ENCODE peak calls at places on chromosomes 5 and 9, in five cellular contexts. One of them, this sample, is unnamed.

GRCh38 chr9:71783120-71783523 is 14.8 kb upstream of the CEMIP2 start:
- DNase-seq in kidney epithelial cell: no peak
- DNase-seq in fibroblast of pulmonary artery: no peak
- DNase-seq in astrocyte of the spinal cord: no peak
- DNase-seq in BJ: no peak
- DNase-seq in this sample: no peak

GRCh38 chr9:6498982-6499381 is 86.0 kb downstream of the UHRF2 start:
- DNase-seq in astrocyte of the spinal cord: peak
- DNase-seq in kidney epithelial cell: peak
- DNase-seq in fibroblast of pulmonary artery: peak
- DNase-seq in BJ: no peak
- DNase-seq in this sample: peak

GRCh38 chr9:88641471-88642240 is 106.7 kb downstream of the NXNL2 start:
- DNase-seq in astrocyte of the spinal cord: no peak
- DNase-seq in kidney epithelial cell: no peak
- DNase-seq in BJ: no peak
- DNase-seq in fibroblast of pulmonary artery: no peak
- DNase-seq in this sample: peak

GRCh38 chr5:35038891-35039290 is 8.9 kb downstream of the AGXT2 start:
- DNase-seq in astrocyte of the spinal cord: no peak
- DNase-seq in BJ: no peak
- DNase-seq in kidney epithelial cell: no peak
- DNase-seq in fibroblast of pulmonary artery: peak
- DNase-seq in this sample: no peak

GRCh38 chr9:131657890-131658752 is 81.8 kb downstream of the RAPGEF1 start:
- DNase-seq in kidney epithelial cell: peak
- DNase-seq in fibroblast of pulmonary artery: peak
- DNase-seq in astrocyte of the spinal cord: peak
- DNase-seq in BJ: peak
- DNase-seq in this sample: peak

GRCh38 chr9:133880851-133881634 is 111.1 kb downstream of the VAV2 start:
- DNase-seq in astrocyte of the spinal cord: no peak
- DNase-seq in fibroblast of pulmonary artery: peak
- DNase-seq in BJ: no peak
- DNase-seq in kidney epithelial cell: no peak
- DNase-seq in this sample: peak

GRCh38 chr5:159332800-159333563 is 2.7 kb upstream of the IL12B start:
- DNase-seq in astrocyte of the spinal cord: no peak
- DNase-seq in fibroblast of pulmonary artery: no peak
- DNase-seq in kidney epithelial cell: no peak
- DNase-seq in BJ: no peak
- DNase-seq in this sample: no peak

GRCh38 chr5:6251579-6252102 is 126.7 kb downstream of the MED10 start:
- DNase-seq in kidney epithelial cell: no peak
- DNase-seq in astrocyte of the spinal cord: no peak
- DNase-seq in fibroblast of pulmonary artery: no peak
- DNase-seq in BJ: no peak
- DNase-seq in this sample: no peak

GRCh38 chr5:130976491-130976890 is 188.6 kb downstream of the HINT1 start:
- DNase-seq in kidney epithelial cell: no peak
- DNase-seq in fibroblast of pulmonary artery: no peak
- DNase-seq in BJ: no peak
- DNase-seq in astrocyte of the spinal cord: no peak
- DNase-seq in this sample: no peak

GRCh38 chr5:79560774-79561524 is 47.0 kb upstream of the HOMER1 start:
- DNase-seq in kidney epithelial cell: no peak
- DNase-seq in BJ: no peak
- DNase-seq in fibroblast of pulmonary artery: peak
- DNase-seq in astrocyte of the spinal cord: peak
- DNase-seq in this sample: peak

GRCh38 chr5:1745190-1745805 is 54.3 kb downstream of the MRPL36 start:
- DNase-seq in kidney epithelial cell: no peak
- DNase-seq in fibroblast of pulmonary artery: no peak
- DNase-seq in BJ: no peak
- DNase-seq in astrocyte of the spinal cord: no peak
- DNase-seq in this sample: no peak

GRCh38 chr5:104512063-104512798 is 949.6 kb upstream of the NUDT12 start:
- DNase-seq in fibroblast of pulmonary artery: no peak
- DNase-seq in astrocyte of the spinal cord: peak
- DNase-seq in BJ: no peak
- DNase-seq in kidney epithelial cell: no peak
- DNase-seq in this sample: peak

GRCh38 chr9:3251309-3251708 is 274.5 kb downstream of the RFX3 start:
- DNase-seq in kidney epithelial cell: no peak
- DNase-seq in BJ: no peak
- DNase-seq in fibroblast of pulmonary artery: no peak
- DNase-seq in astrocyte of the spinal cord: no peak
- DNase-seq in this sample: no peak

GRCh38 chr9:110115868-110116542 is 92.0 kb downstream of the C9orf152 start:
- DNase-seq in fibroblast of pulmonary artery: peak
- DNase-seq in kidney epithelial cell: no peak
- DNase-seq in BJ: no peak
- DNase-seq in astrocyte of the spinal cord: peak
- DNase-seq in this sample: peak

GRCh38 chr5:26889810-26890209 is 148.6 kb downstream of the CDH9 start:
- DNase-seq in fibroblast of pulmonary artery: no peak
- DNase-seq in kidney epithelial cell: no peak
- DNase-seq in astrocyte of the spinal cord: no peak
- DNase-seq in BJ: no peak
- DNase-seq in this sample: no peak

GRCh38 chr9:16445141-16445920 is 425.1 kb downstream of the BNC2 start:
- DNase-seq in fibroblast of pulmonary artery: peak
- DNase-seq in astrocyte of the spinal cord: no peak
- DNase-seq in BJ: peak
- DNase-seq in kidney epithelial cell: no peak
- DNase-seq in this sample: peak

GRCh38 chr9:134252084-134252830 is 74.0 kb upstream of the RXRA start:
- DNase-seq in kidney epithelial cell: no peak
- DNase-seq in fibroblast of pulmonary artery: no peak
- DNase-seq in astrocyte of the spinal cord: no peak
- DNase-seq in BJ: no peak
- DNase-seq in this sample: no peak

GRCh38 chr5:88942967-88943291 is 59.9 kb upstream of the MEF2C start:
- DNase-seq in fibroblast of pulmonary artery: no peak
- DNase-seq in BJ: no peak
- DNase-seq in astrocyte of the spinal cord: no peak
- DNase-seq in kidney epithelial cell: no peak
- DNase-seq in this sample: peak

GRCh38 chr9:131943397-131943796 is 136.3 kb downstream of the MED27 start:
- DNase-seq in kidney epithelial cell: no peak
- DNase-seq in BJ: no peak
- DNase-seq in fibroblast of pulmonary artery: no peak
- DNase-seq in astrocyte of the spinal cord: no peak
- DNase-seq in this sample: peak

GRCh38 chr9:1184146-1184545 is 134.0 kb downstream of the DMRT2 start:
- DNase-seq in astrocyte of the spinal cord: no peak
- DNase-seq in kidney epithelial cell: no peak
- DNase-seq in BJ: no peak
- DNase-seq in fibroblast of pulmonary artery: no peak
- DNase-seq in this sample: no peak

GRCh38 chr5:180869587-180869986 is 8.5 kb upstream of the ZFP62 start:
- DNase-seq in astrocyte of the spinal cord: no peak
- DNase-seq in fibroblast of pulmonary artery: no peak
- DNase-seq in kidney epithelial cell: no peak
- DNase-seq in BJ: no peak
- DNase-seq in this sample: no peak

GRCh38 chr9:21812945-21813568 is 10.6 kb downstream of the MTAP start:
- DNase-seq in kidney epithelial cell: no peak
- DNase-seq in BJ: no peak
- DNase-seq in astrocyte of the spinal cord: peak
- DNase-seq in fibroblast of pulmonary artery: peak
- DNase-seq in this sample: peak

GRCh38 chr9:129816501-129817435 is 7.2 kb downstream of the TOR1A start:
- DNase-seq in astrocyte of the spinal cord: no peak
- DNase-seq in fibroblast of pulmonary artery: no peak
- DNase-seq in kidney epithelial cell: no peak
- DNase-seq in BJ: no peak
- DNase-seq in this sample: no peak

GRCh38 chr9:116844621-116845020 is 157.5 kb downstream of the TRIM32 start:
- DNase-seq in kidney epithelial cell: no peak
- DNase-seq in fibroblast of pulmonary artery: no peak
- DNase-seq in BJ: peak
- DNase-seq in astrocyte of the spinal cord: no peak
- DNase-seq in this sample: no peak

GRCh38 chr5:137959488-137959887 is 70.2 kb downstream of the PKD2L2 start:
- DNase-seq in BJ: no peak
- DNase-seq in kidney epithelial cell: no peak
- DNase-seq in fibroblast of pulmonary artery: no peak
- DNase-seq in astrocyte of the spinal cord: no peak
- DNase-seq in this sample: no peak

GRCh38 chr9:16337322-16338029 is 533.0 kb downstream of the BNC2 start:
- DNase-seq in BJ: peak
- DNase-seq in astrocyte of the spinal cord: peak
- DNase-seq in kidney epithelial cell: peak
- DNase-seq in fibroblast of pulmonary artery: peak
- DNase-seq in this sample: peak

GRCh38 chr9:75455444-75455921 is 367.2 kb downstream of the OSTF1 start:
- DNase-seq in fibroblast of pulmonary artery: peak
- DNase-seq in astrocyte of the spinal cord: peak
- DNase-seq in BJ: no peak
- DNase-seq in kidney epithelial cell: peak
- DNase-seq in this sample: peak

GRCh38 chr9:13143281-13143680 is 136.2 kb downstream of the MPDZ start:
- DNase-seq in BJ: no peak
- DNase-seq in fibroblast of pulmonary artery: no peak
- DNase-seq in kidney epithelial cell: no peak
- DNase-seq in astrocyte of the spinal cord: no peak
- DNase-seq in this sample: no peak

DNA sequence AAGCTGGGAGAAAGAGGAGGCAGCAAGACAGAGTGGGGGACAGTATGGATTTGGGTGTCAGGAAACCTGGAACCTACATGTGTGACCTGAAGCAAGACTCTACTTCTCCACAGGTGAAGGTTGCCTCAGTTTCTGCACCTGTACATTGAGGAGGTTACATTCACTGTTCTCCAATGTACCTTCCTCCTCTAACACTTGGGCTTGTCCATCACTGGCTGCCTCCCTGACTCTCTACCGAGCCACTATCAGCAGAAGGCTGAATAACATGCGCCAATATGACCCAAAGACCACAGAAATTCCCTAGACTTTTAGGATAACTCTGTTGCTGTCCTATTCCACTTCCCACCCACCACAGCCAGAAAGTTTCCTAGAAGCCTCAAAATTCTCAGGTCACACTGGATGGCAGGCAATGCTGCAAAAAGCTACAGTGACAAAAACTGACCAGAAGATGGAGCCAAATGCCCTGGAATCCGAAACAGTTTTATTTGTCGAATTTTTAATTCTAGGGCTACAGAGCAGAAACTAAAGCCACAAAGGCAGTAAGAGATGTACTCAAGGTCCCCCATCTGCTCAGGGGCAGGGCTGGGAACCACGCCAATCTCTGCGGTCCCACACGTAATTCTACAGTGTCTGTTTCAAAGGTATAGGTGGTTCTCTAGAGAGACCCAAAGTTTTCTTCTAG is 64.4 kb downstream of the FAM114A2 start:
- DNase-seq in astrocyte of the spinal cord: peak
- DNase-seq in kidney epithelial cell: peak
- DNase-seq in fibroblast of pulmonary artery: peak
- DNase-seq in BJ: no peak
- DNase-seq in this sample: peak
- TF ChIP-seq CTCF in astrocyte of the spinal cord: peak
- TF ChIP-seq CTCF in kidney epithelial cell: peak
- TF ChIP-seq CTCF in fibroblast of pulmonary artery: peak
- TF ChIP-seq CTCF in BJ: peak
- TF ChIP-seq CTCF in this sample: peak

DNA sequence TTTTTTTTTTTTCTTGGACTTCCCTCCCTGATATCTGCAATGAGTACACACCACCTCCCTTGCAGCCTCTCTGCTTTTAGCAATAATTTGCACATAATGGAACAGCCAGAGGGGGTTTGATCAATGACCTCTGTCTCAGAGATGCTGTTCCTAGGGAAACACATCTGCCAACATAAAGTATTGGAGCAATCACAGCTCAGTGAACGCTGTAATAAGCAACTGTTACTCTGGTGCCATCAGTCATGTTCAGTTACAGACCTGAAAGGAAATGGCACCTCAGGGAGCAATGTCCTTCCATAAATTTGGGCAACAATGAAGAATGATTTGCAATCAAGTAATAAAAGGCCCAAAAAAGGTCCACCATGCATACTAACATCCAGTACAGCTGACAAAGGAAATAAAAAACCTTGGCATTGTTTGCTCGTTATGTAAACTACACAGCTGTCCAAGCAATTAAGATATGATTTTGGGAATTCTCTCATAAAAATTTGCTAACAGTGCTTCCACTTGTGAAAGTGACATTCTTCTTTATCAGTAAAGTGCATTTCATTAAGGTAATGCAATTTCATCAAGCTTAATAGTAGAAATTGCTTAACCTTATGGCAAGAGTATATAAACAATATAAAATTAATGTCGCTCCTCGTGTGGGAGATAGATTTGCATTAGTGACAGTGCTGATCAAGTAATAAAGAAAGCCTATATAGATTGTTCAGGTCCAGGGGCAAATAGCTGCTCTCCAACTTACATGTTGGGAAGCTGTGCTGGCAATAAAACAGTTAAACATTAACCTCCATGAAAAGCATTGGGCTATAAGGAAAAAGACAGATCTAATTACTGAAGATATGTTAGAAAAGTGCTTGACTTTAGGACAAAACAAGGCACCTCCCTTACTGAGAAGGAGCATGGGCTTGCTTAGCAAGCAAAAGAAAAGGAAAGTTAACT is 167.7 kb downstream of the RASEF start:
- DNase-seq in astrocyte of the spinal cord: no peak
- DNase-seq in kidney epithelial cell: no peak
- DNase-seq in BJ: no peak
- DNase-seq in fibroblast of pulmonary artery: no peak
- DNase-seq in this sample: no peak
- H3K4me3 ChIP-seq in astrocyte of the spinal cord: no peak
- H3K4me3 ChIP-seq in kidney epithelial cell: no peak
- H3K4me3 ChIP-seq in BJ: no peak
- H3K4me3 ChIP-seq in fibroblast of pulmonary artery: no peak
- H3K4me3 ChIP-seq in this sample: no peak

GRCh38 chr5:134738133-134738962 is at the start of gene CAMLG:
- DNase-seq in fibroblast of pulmonary artery: peak
- DNase-seq in astrocyte of the spinal cord: peak
- DNase-seq in kidney epithelial cell: peak
- DNase-seq in BJ: peak
- DNase-seq in this sample: peak
- TF ChIP-seq CTCF in fibroblast of pulmonary artery: peak
- TF ChIP-seq CTCF in astrocyte of the spinal cord: peak
- TF ChIP-seq CTCF in kidney epithelial cell: peak
- TF ChIP-seq CTCF in BJ: peak
- TF ChIP-seq CTCF in this sample: peak

DNA sequence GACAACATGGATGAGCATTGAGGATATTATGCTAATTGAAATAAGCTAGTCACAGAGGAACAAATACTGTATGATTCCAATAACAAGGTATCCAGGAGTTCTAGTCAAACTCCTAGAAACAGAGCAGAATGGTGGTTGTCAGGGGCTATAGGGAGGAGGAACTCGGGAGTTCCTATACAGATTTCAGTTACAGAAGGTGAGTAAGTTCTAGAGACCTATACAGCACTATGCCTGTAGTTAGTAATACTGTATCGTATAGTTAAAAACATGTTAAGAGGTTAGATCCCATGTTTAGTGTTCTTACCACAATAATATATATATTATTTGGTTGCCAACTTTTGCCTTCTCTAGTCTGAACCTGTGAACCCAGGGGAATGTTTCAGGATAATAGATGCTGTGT is 7.9 kb upstream of the OXCT1 start:
- DNase-seq in BJ: no peak
- DNase-seq in fibroblast of pulmonary artery: no peak
- DNase-seq in kidney epithelial cell: no peak
- DNase-seq in astrocyte of the spinal cord: no peak
- DNase-seq in this sample: no peak
- H3K4me3 ChIP-seq in BJ: no peak
- H3K4me3 ChIP-seq in fibroblast of pulmonary artery: no peak
- H3K4me3 ChIP-seq in kidney epithelial cell: no peak
- H3K4me3 ChIP-seq in astrocyte of the spinal cord: no peak
- H3K4me3 ChIP-seq in this sample: no peak

GRCh38 chr9:127578952-127579853 is 32.9 kb upstream of the STXBP1 start:
- DNase-seq in astrocyte of the spinal cord: peak
- DNase-seq in kidney epithelial cell: peak
- DNase-seq in fibroblast of pulmonary artery: peak
- DNase-seq in BJ: peak
- DNase-seq in this sample: peak
- TF ChIP-seq CTCF in astrocyte of the spinal cord: peak
- TF ChIP-seq CTCF in kidney epithelial cell: peak
- TF ChIP-seq CTCF in fibroblast of pulmonary artery: peak
- TF ChIP-seq CTCF in BJ: peak
- TF ChIP-seq CTCF in this sample: peak